ENCODE peak calls at places on chromosomes 7 and 10, in eight cellular contexts. One of them, this sample, is unnamed.

GRCh38 chr7:98836811-98837631 is 32.8 kb downstream of the TMEM130 start:
- DNase-seq in hippocampal formation: no peak
- DNase-seq in skeletal muscle cell: no peak
- DNase-seq in breast epithelium: no peak
- DNase-seq in stimulated activated CD4-positive, alpha-beta T cell treated with anti-CD3 and anti-CD28 coated beads, TNF-alpha, amount 100 ng/mL, for 24 hours: no peak
- DNase-seq in T-helper 2 cell: no peak
- DNase-seq in caudate nucleus: no peak
- DNase-seq in fibroblast of lung: peak; percentile 27
- DNase-seq in this sample: peak; percentile 28

GRCh38 chr10:5832946-5833345 is 19.7 kb upstream of the GDI2 start:
- DNase-seq in hippocampal formation: no peak
- DNase-seq in fibroblast of lung: no peak
- DNase-seq in skeletal muscle cell: no peak
- DNase-seq in breast epithelium: peak; percentile 36
- DNase-seq in T-helper 2 cell: no peak
- DNase-seq in stimulated activated CD4-positive, alpha-beta T cell treated with anti-CD3 and anti-CD28 coated beads, TNF-alpha, amount 100 ng/mL, for 24 hours: no peak
- DNase-seq in caudate nucleus: no peak
- DNase-seq in this sample: no peak

GRCh38 chr10:125449571-125449970 is 233.4 kb downstream of the TEX36 start:
- DNase-seq in T-helper 2 cell: no peak
- DNase-seq in skeletal muscle cell: no peak
- DNase-seq in stimulated activated CD4-positive, alpha-beta T cell treated with anti-CD3 and anti-CD28 coated beads, TNF-alpha, amount 100 ng/mL, for 24 hours: no peak
- DNase-seq in fibroblast of lung: no peak
- DNase-seq in caudate nucleus: no peak
- DNase-seq in breast epithelium: no peak
- DNase-seq in hippocampal formation: no peak
- DNase-seq in this sample: no peak

GRCh38 chr7:1810521-1810920 is 140.4 kb downstream of the ELFN1 start:
- DNase-seq in skeletal muscle cell: no peak
- DNase-seq in caudate nucleus: no peak
- DNase-seq in stimulated activated CD4-positive, alpha-beta T cell treated with anti-CD3 and anti-CD28 coated beads, TNF-alpha, amount 100 ng/mL, for 24 hours: no peak
- DNase-seq in T-helper 2 cell: no peak
- DNase-seq in fibroblast of lung: no peak
- DNase-seq in breast epithelium: peak; percentile 3
- DNase-seq in hippocampal formation: no peak
- DNase-seq in this sample: no peak

GRCh38 chr7:131076711-131077170 is 250.9 kb upstream of the MKLN1 start:
- DNase-seq in fibroblast of lung: peak; percentile 27
- DNase-seq in hippocampal formation: no peak
- DNase-seq in breast epithelium: no peak
- DNase-seq in skeletal muscle cell: no peak
- DNase-seq in caudate nucleus: no peak
- DNase-seq in stimulated activated CD4-positive, alpha-beta T cell treated with anti-CD3 and anti-CD28 coated beads, TNF-alpha, amount 100 ng/mL, for 24 hours: no peak
- DNase-seq in T-helper 2 cell: no peak
- DNase-seq in this sample: peak; percentile 70

GRCh38 chr7:81627565-81628287 is 142.1 kb downstream of the HGF start:
- DNase-seq in hippocampal formation: no peak
- DNase-seq in stimulated activated CD4-positive, alpha-beta T cell treated with anti-CD3 and anti-CD28 coated beads, TNF-alpha, amount 100 ng/mL, for 24 hours: no peak
- DNase-seq in caudate nucleus: no peak
- DNase-seq in fibroblast of lung: peak; percentile 91
- DNase-seq in breast epithelium: no peak
- DNase-seq in skeletal muscle cell: peak; percentile 79
- DNase-seq in T-helper 2 cell: no peak
- DNase-seq in this sample: peak; percentile 93

GRCh38 chr7:55641273-55641691 is 69.0 kb upstream of the VOPP1 start:
- DNase-seq in skeletal muscle cell: peak; percentile 65
- DNase-seq in caudate nucleus: peak; percentile 19
- DNase-seq in fibroblast of lung: peak; percentile 85
- DNase-seq in stimulated activated CD4-positive, alpha-beta T cell treated with anti-CD3 and anti-CD28 coated beads, TNF-alpha, amount 100 ng/mL, for 24 hours: no peak
- DNase-seq in hippocampal formation: peak; percentile 82
- DNase-seq in breast epithelium: peak; percentile 54
- DNase-seq in T-helper 2 cell: no peak
- DNase-seq in this sample: peak; percentile 76

GRCh38 chr10:93074137-93074596 is 474 bp downstream of the CYP26A1 start:
- DNase-seq in skeletal muscle cell: no peak
- DNase-seq in fibroblast of lung: no peak
- DNase-seq in caudate nucleus: no peak
- DNase-seq in hippocampal formation: no peak
- DNase-seq in stimulated activated CD4-positive, alpha-beta T cell treated with anti-CD3 and anti-CD28 coated beads, TNF-alpha, amount 100 ng/mL, for 24 hours: no peak
- DNase-seq in T-helper 2 cell: no peak
- DNase-seq in breast epithelium: peak; percentile 11
- DNase-seq in this sample: no peak

GRCh38 chr10:11285171-11285570 is 267.5 kb downstream of the CELF2 start:
- DNase-seq in caudate nucleus: no peak
- DNase-seq in skeletal muscle cell: no peak
- DNase-seq in stimulated activated CD4-positive, alpha-beta T cell treated with anti-CD3 and anti-CD28 coated beads, TNF-alpha, amount 100 ng/mL, for 24 hours: no peak
- DNase-seq in breast epithelium: no peak
- DNase-seq in hippocampal formation: no peak
- DNase-seq in fibroblast of lung: no peak
- DNase-seq in T-helper 2 cell: no peak
- DNase-seq in this sample: no peak

GRCh38 chr7:157752832-157753291 is 416.1 kb downstream of the DNAJB6 start:
- DNase-seq in caudate nucleus: no peak
- DNase-seq in T-helper 2 cell: no peak
- DNase-seq in breast epithelium: no peak
- DNase-seq in stimulated activated CD4-positive, alpha-beta T cell treated with anti-CD3 and anti-CD28 coated beads, TNF-alpha, amount 100 ng/mL, for 24 hours: no peak
- DNase-seq in hippocampal formation: no peak
- DNase-seq in skeletal muscle cell: no peak
- DNase-seq in fibroblast of lung: no peak
- DNase-seq in this sample: no peak